ENCODE peak calls at places on chromosomes 11 and 22, in four cellular contexts. S, M, X and C are unnamed samples. For H3K36me3 and H3K27me3, the result is how much of the 10 kb centered on the place peaks cover.

GRCh38 chr11:64762916-64763803 is 3.4 kb upstream of the PYGM start:
- DNase-seq in S (peak), X (peak), M (no peak), C (no peak)

GRCh38 chr11:61147271-61147670 is 14.0 kb downstream of the VPS37C start:
- DNase-seq in M (no peak), X (no peak), S (no peak), C (no peak)

GRCh38 chr11:107849791-107850190 is 8.8 kb downstream of the SLC35F2 start:
- DNase-seq in X (no peak), M (no peak), S (no peak), C (no peak)

GRCh38 chr22:49647346-49648026 is 180.2 kb downstream of the BRD1 start:
- DNase-seq in M (no peak), X (no peak), S (no peak), C (no peak)

GRCh38 chr22:33747576-33748180 is 172.6 kb downstream of the LARGE1 start:
- DNase-seq in M (peak), X (no peak), S (peak), C (peak)

GRCh38 chr11:34909955-34910354 is 6.2 kb downstream of the APIP start:
- DNase-seq in S (no peak), X (no peak), M (no peak), C (peak)

GRCh38 chr11:118068206-118068944 is 8.5 kb upstream of the TMPRSS4 start:
- DNase-seq in X (peak), S (no peak), M (no peak), C (no peak)

GRCh38 chr11:7977251-7977917 is 9.8 kb upstream of the EIF3F start:
- DNase-seq in X (no peak), S (no peak), M (no peak), C (no peak)

GRCh38 chr22:42895087-42895486 is 38.0 kb upstream of the ARFGAP3 start:
- DNase-seq in M (no peak), X (no peak), S (no peak), C (no peak)

GRCh38 chr11:87536565-87536964 is 498.8 kb downstream of the TMEM135 start:
- DNase-seq in S (no peak), M (no peak), X (no peak), C (no peak)

GRCh38 chr11:103798029-103798428 is 238.4 kb upstream of the DDI1 start:
- DNase-seq in M (no peak), S (peak), X (no peak), C (no peak)

GRCh38 chr11:127106938-127107337 is 106.4 kb upstream of the KIRREL3 start:
- DNase-seq in S (no peak), M (no peak), X (no peak), C (no peak)

GRCh38 chr22:36360011-36360410 is 27.8 kb downstream of the MYH9 start:
- DNase-seq in M (no peak), X (peak), S (no peak), C (no peak)

GRCh38 chr22:21972293-21972779 is 10.3 kb downstream of the TOP3B start:
- DNase-seq in X (peak), M (peak), S (no peak), C (peak)

GRCh38 chr22:22948651-22949611 is 61.3 kb downstream of the IGLL5 start:
- DNase-seq in S (no peak), M (no peak), X (no peak), C (no peak)

GRCh38 chr11:129320485-129320884 is 55.2 kb upstream of the BARX2 start:
- DNase-seq in X (no peak), S (no peak), M (no peak), C (peak)

GRCh38 chr22:33325232-33326004 is 267.2 kb upstream of the SYN3 start:
- DNase-seq in X (no peak), M (peak), S (no peak), C (no peak)

GRCh38 chr22:42282252-42282942 is 11.9 kb upstream of the TCF20 start:
- DNase-seq in S (peak), M (no peak), X (no peak), C (peak)

GRCh38 chr11:2178906-2179494 is 7.4 kb upstream of the TH start:
- DNase-seq in S (no peak), M (no peak), X (no peak), C (no peak)

GRCh38 chr11:2180347-2180746 is 8.7 kb upstream of the TH start:
- DNase-seq in X (no peak), M (no peak), S (no peak), C (no peak)

GRCh38 chr11:2180775-2181370 is 9.3 kb upstream of the TH start:
- DNase-seq in S (no peak), X (no peak), M (no peak), C (no peak)

GRCh38 chr11:2177081-2177480 is 5.5 kb upstream of the TH start:
- DNase-seq in M (no peak), X (no peak), S (no peak), C (no peak)

DNA sequence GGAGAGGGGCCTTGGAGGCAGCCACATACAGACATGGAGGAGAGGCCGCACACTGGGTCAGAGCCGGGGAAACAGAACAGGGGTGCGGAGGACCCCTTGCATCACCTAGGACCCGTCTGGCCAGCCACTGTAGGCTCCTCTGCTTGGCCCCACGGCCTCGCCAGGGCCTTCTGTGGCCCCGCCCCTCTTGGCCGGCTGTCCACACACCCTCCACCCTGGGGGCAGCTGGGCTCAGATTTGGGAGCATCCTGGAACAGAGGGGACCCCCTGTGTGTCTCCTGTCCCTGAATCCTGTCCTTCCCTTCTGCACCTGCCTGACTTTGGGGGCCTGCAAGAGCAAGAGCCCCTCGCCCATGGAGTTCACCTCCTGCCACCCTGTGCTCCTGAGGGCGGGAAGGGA is 7.9 kb upstream of the TH start:
- DNase-seq in M (no peak), S (no peak), X (no peak), C (no peak)
- H3K36me3 ChIP-seq in M (under half), S (under half), X (under half), C (under half)

DNA sequence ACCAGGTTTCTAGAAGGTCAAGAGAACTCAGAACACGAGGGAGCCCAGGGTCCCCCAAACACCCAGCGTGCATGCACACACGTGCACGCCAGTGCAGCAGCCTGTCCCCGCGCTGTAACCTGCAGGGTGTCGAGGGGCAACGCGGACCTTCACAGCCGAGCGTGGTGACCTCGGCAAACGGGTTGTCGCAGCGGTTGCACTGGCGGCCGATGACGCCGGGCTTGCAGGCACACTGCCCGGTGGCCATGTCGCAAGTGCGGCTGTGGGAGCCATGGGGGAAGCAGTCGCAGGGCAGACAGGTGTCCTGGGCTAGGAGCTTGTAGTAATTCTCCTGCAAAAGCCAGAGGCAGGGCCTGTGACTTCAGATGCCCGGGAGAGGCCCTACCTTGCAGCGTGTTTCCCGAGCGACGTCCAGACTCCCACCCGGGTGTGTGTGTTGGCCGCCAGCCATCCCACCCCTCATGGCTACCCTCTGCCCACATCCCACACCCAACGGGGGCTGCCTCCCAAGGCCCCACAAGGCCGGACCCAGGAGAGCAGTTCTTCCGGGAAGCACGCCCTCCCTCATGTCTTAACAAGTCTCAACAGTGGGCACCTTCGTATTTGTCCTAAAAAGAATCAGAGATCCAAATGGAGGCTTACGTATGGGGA is 56.1 kb downstream of the TRMU start:
- DNase-seq in S (no peak), M (no peak), X (no peak), C (no peak)
- H3K27ac ChIP-seq in S (no peak), M (no peak), X (no peak), C (no peak)

GRCh38 chr11:13280777-13281176 is 3.2 kb downstream of the BMAL1 start:
- DNase-seq in X (no peak), S (no peak), M (no peak), C (no peak)
- H3K27me3 ChIP-seq in X (half or more), S (under half), M (under half), C (under half)

GRCh38 chr22:41177626-41178424 is 27.3 kb upstream of the L3MBTL2 start:
- DNase-seq in M (no peak), S (no peak), X (no peak), C (no peak)
- H3K36me3 ChIP-seq in M (under half), S (half or more), X (under half), C (under half)

DNA sequence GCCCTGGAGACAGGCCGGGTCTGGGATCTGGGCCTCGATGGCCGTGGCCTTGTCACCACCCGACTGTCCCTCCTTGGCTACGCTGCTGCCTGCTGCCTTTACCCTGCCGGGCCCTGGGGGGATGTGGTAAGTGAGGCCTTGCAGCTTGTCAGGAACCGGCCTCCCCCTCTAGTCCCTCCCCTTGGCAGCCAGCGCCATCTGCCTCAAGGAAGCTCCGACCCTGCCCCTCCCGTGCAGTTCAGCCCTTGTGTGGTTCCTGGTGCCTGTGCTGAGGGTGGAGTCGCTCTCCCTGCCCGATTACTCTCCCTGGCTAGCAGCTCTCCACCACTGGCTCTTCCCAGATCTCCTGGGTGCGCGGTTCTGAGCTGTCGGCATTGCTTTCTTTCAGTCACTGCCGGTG is 33.7 kb downstream of the CTTN start:
- DNase-seq in X (no peak), S (no peak), M (no peak), C (peak)
- H3K27ac ChIP-seq in X (no peak), S (no peak), M (no peak), C (no peak)

GRCh38 chr22:45097061-45097460 is 66.7 kb upstream of the NUP50 start:
- DNase-seq in S (no peak), M (no peak), X (no peak), C (no peak)

GRCh38 chr22:45099961-45100360 is 63.8 kb upstream of the NUP50 start:
- DNase-seq in S (no peak), X (no peak), M (no peak), C (no peak)

GRCh38 chr22:45094826-45095225 is 68.9 kb upstream of the NUP50 start:
- DNase-seq in S (no peak), M (no peak), X (no peak), C (no peak)

GRCh38 chr22:45096256-45096907 is 67.3 kb upstream of the NUP50 start:
- DNase-seq in S (peak), X (peak), M (peak), C (peak)

GRCh38 chr22:45098056-45098455 is 65.7 kb upstream of the NUP50 start:
- DNase-seq in S (no peak), X (no peak), M (no peak), C (no peak)
- H3K27me3 ChIP-seq in S (half or more), X (under half), M (under half), C (under half)

GRCh38 chr11:18078909-18079308 is 27.0 kb downstream of the SAAL1 start:
- DNase-seq in S (no peak), X (no peak), M (no peak), C (no peak)
- H3K36me3 ChIP-seq in S (under half), X (under half), M (under half), C (under half)

GRCh38 chr11:77080643-77081210 is 14.0 kb downstream of the CAPN5 start:
- DNase-seq in S (peak), X (no peak), M (no peak), C (no peak)

GRCh38 chr11:77081381-77081851 is 14.6 kb downstream of the CAPN5 start:
- DNase-seq in X (no peak), M (no peak), S (peak), C (no peak)

GRCh38 chr11:77083553-77084245 is 16.9 kb downstream of the CAPN5 start:
- DNase-seq in X (no peak), M (no peak), S (peak), C (no peak)

GRCh38 chr11:77082838-77083552 is 16.2 kb downstream of the CAPN5 start:
- DNase-seq in M (no peak), S (peak), X (no peak), C (peak)

GRCh38 chr11:77081976-77082836 is 15.4 kb downstream of the CAPN5 start:
- DNase-seq in X (no peak), M (no peak), S (peak), C (no peak)
- H3K27ac ChIP-seq in X (no peak), M (peak), S (peak), C (peak)

GRCh38 chr22:39877079-39877682 is 16.4 kb downstream of the ENTHD1 start:
- DNase-seq in S (no peak), M (no peak), X (no peak), C (no peak)

GRCh38 chr22:39883057-39883456 is 10.5 kb downstream of the ENTHD1 start:
- DNase-seq in M (no peak), S (no peak), X (no peak), C (no peak)

GRCh38 chr22:39880722-39881121 is 12.8 kb downstream of the ENTHD1 start:
- DNase-seq in X (no peak), S (no peak), M (no peak), C (no peak)
- H3K27me3 ChIP-seq in X (under half), S (under half), M (under half), C (under half)